ENCODE peak calls at places on chromosomes 11 and 22, in four cellular contexts. One of them, this sample, is unnamed. For H3K27me3 and H3K4me1, the result is how much of the 10 kb centered on the place peaks cover.

GRCh38 chr11:7651700-7652099 is 21.6 kb downstream of the CYB5R2 start:
- DNase-seq in HCT116: no peak
- DNase-seq in left ventricle myocardium inferior: no peak
- DNase-seq in tibial nerve: no peak
- DNase-seq in this sample: peak

GRCh38 chr11:12187399-12187798 is 77.0 kb downstream of the MICAL2 start:
- DNase-seq in HCT116: no peak
- DNase-seq in left ventricle myocardium inferior: no peak
- DNase-seq in tibial nerve: no peak
- DNase-seq in this sample: no peak

GRCh38 chr11:67111261-67111660 is 7.8 kb upstream of the KDM2A start:
- DNase-seq in HCT116: no peak
- DNase-seq in left ventricle myocardium inferior: no peak
- DNase-seq in tibial nerve: no peak
- DNase-seq in this sample: no peak

GRCh38 chr11:119832536-119832935 is 103.5 kb upstream of the NECTIN1 start:
- DNase-seq in HCT116: no peak
- DNase-seq in left ventricle myocardium inferior: no peak
- DNase-seq in tibial nerve: peak
- DNase-seq in this sample: peak

GRCh38 chr11:114953039-114953438 is 274.7 kb downstream of the NXPE2 start:
- DNase-seq in HCT116: no peak
- DNase-seq in left ventricle myocardium inferior: no peak
- DNase-seq in tibial nerve: no peak
- DNase-seq in this sample: no peak

GRCh38 chr22:43088616-43088978 is 594 bp downstream of the TTLL1 start:
- DNase-seq in HCT116: no peak
- DNase-seq in left ventricle myocardium inferior: no peak
- DNase-seq in tibial nerve: no peak
- DNase-seq in this sample: no peak

GRCh38 chr11:66866420-66867010 is 9.7 kb downstream of the LRFN4 start:
- DNase-seq in HCT116: no peak
- DNase-seq in left ventricle myocardium inferior: no peak
- DNase-seq in tibial nerve: no peak
- DNase-seq in this sample: no peak

GRCh38 chr11:73143126-73143838 is 1.2 kb upstream of the FCHSD2 start:
- DNase-seq in HCT116: no peak
- DNase-seq in left ventricle myocardium inferior: no peak
- DNase-seq in tibial nerve: no peak
- DNase-seq in this sample: no peak

GRCh38 chr11:105229257-105229656 is 89.7 kb upstream of the CARD18 start:
- DNase-seq in HCT116: no peak
- DNase-seq in left ventricle myocardium inferior: no peak
- DNase-seq in tibial nerve: no peak
- DNase-seq in this sample: no peak

GRCh38 chr22:44108076-44108475 is 72.6 kb upstream of the PARVG start:
- DNase-seq in HCT116: no peak
- DNase-seq in left ventricle myocardium inferior: no peak
- DNase-seq in tibial nerve: no peak
- DNase-seq in this sample: no peak

GRCh38 chr11:126153006-126153405 is 58.4 kb downstream of the RPUSD4 start:
- DNase-seq in HCT116: no peak
- DNase-seq in left ventricle myocardium inferior: no peak
- DNase-seq in tibial nerve: no peak
- DNase-seq in this sample: no peak

GRCh38 chr11:68661697-68662603 is 22.4 kb upstream of the GAL start:
- DNase-seq in HCT116: no peak
- DNase-seq in left ventricle myocardium inferior: no peak
- DNase-seq in tibial nerve: no peak
- DNase-seq in this sample: peak

GRCh38 chr11:70537576-70538571 is 139.5 kb downstream of the CTTN start:
- DNase-seq in HCT116: no peak
- DNase-seq in left ventricle myocardium inferior: no peak
- DNase-seq in tibial nerve: no peak
- DNase-seq in this sample: no peak

GRCh38 chr22:39078329-39078728 is 1.3 kb downstream of the APOBEC3G start:
- DNase-seq in HCT116: no peak
- DNase-seq in left ventricle myocardium inferior: no peak
- DNase-seq in tibial nerve: no peak
- DNase-seq in this sample: no peak

GRCh38 chr22:39081557-39081956 is 4.5 kb downstream of the APOBEC3G start:
- DNase-seq in HCT116: no peak
- DNase-seq in left ventricle myocardium inferior: no peak
- DNase-seq in tibial nerve: no peak
- DNase-seq in this sample: no peak

GRCh38 chr22:39080993-39081513 is 4.0 kb downstream of the APOBEC3G start:
- DNase-seq in HCT116: no peak
- DNase-seq in left ventricle myocardium inferior: no peak
- DNase-seq in tibial nerve: no peak
- DNase-seq in this sample: no peak

GRCh38 chr22:39077513-39077840 is 402 bp downstream of the APOBEC3G start:
- DNase-seq in HCT116: no peak
- DNase-seq in left ventricle myocardium inferior: no peak
- DNase-seq in tibial nerve: no peak
- DNase-seq in this sample: no peak

GRCh38 chr22:39080052-39080762 is 3.1 kb downstream of the APOBEC3G start:
- DNase-seq in HCT116: no peak
- DNase-seq in left ventricle myocardium inferior: no peak
- DNase-seq in tibial nerve: no peak
- DNase-seq in this sample: no peak
- H3K4me3 ChIP-seq in HCT116: no peak
- H3K4me3 ChIP-seq in left ventricle myocardium inferior: no peak
- H3K4me3 ChIP-seq in tibial nerve: no peak
- H3K4me3 ChIP-seq in this sample: no peak

GRCh38 chr11:123671534-123671933 is 17.1 kb upstream of the SCN3B start:
- DNase-seq in HCT116: no peak
- DNase-seq in left ventricle myocardium inferior: no peak
- DNase-seq in tibial nerve: no peak
- DNase-seq in this sample: no peak

GRCh38 chr11:123678246-123678645 is 23.8 kb upstream of the SCN3B start:
- DNase-seq in HCT116: no peak
- DNase-seq in left ventricle myocardium inferior: no peak
- DNase-seq in tibial nerve: no peak
- DNase-seq in this sample: no peak

GRCh38 chr11:123677510-123677909 is 23.1 kb upstream of the SCN3B start:
- DNase-seq in HCT116: no peak
- DNase-seq in left ventricle myocardium inferior: no peak
- DNase-seq in tibial nerve: no peak
- DNase-seq in this sample: no peak

GRCh38 chr11:123674297-123674696 is 19.9 kb upstream of the SCN3B start:
- DNase-seq in HCT116: no peak
- DNase-seq in left ventricle myocardium inferior: no peak
- DNase-seq in tibial nerve: no peak
- DNase-seq in this sample: no peak

DNA sequence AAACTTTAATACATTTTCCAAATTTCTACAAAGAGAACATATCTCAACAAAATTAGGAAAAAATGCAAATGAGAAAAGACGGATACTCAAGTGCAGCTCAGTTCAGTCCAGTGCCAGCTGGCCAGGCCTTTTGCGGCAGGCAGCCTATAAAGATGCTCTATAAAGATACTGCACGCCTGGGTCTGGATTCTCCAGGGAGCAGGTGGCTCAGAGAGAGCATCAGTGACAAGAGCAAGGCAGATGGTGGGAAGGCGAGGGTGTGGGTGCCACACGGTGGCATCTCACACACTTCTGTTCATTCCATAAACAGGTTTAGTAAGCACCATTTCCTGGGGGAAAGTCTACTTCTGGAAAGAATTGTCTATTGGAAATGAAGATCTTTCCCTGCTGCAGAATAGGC is 18.1 kb upstream of the SCN3B start:
- DNase-seq in HCT116: no peak
- DNase-seq in left ventricle myocardium inferior: no peak
- DNase-seq in tibial nerve: no peak
- DNase-seq in this sample: no peak
- H3K27me3 ChIP-seq in HCT116: under half
- H3K27me3 ChIP-seq in left ventricle myocardium inferior: under half
- H3K27me3 ChIP-seq in tibial nerve: under half
- H3K27me3 ChIP-seq in this sample: under half

GRCh38 chr11:75345455-75346224 is 5.8 kb downstream of the ARRB1 start:
- DNase-seq in HCT116: no peak
- DNase-seq in left ventricle myocardium inferior: no peak
- DNase-seq in tibial nerve: no peak
- DNase-seq in this sample: no peak

GRCh38 chr11:75342231-75342918 is 9.1 kb downstream of the ARRB1 start:
- DNase-seq in HCT116: no peak
- DNase-seq in left ventricle myocardium inferior: no peak
- DNase-seq in tibial nerve: no peak
- DNase-seq in this sample: no peak

GRCh38 chr11:75342966-75343870 is 8.2 kb downstream of the ARRB1 start:
- DNase-seq in HCT116: no peak
- DNase-seq in left ventricle myocardium inferior: no peak
- DNase-seq in tibial nerve: no peak
- DNase-seq in this sample: peak

GRCh38 chr11:75344761-75345454 is 6.6 kb downstream of the ARRB1 start:
- DNase-seq in HCT116: no peak
- DNase-seq in left ventricle myocardium inferior: no peak
- DNase-seq in tibial nerve: no peak
- DNase-seq in this sample: no peak

GRCh38 chr11:75344186-75344585 is 7.3 kb downstream of the ARRB1 start:
- DNase-seq in HCT116: no peak
- DNase-seq in left ventricle myocardium inferior: no peak
- DNase-seq in tibial nerve: no peak
- DNase-seq in this sample: no peak
- H3K4me1 ChIP-seq in HCT116: under half
- H3K4me1 ChIP-seq in left ventricle myocardium inferior: half or more
- H3K4me1 ChIP-seq in tibial nerve: half or more
- H3K4me1 ChIP-seq in this sample: half or more

GRCh38 chr11:45817191-45817590 is 12.2 kb downstream of the SLC35C1 start:
- DNase-seq in HCT116: no peak
- DNase-seq in left ventricle myocardium inferior: no peak
- DNase-seq in tibial nerve: no peak
- DNase-seq in this sample: no peak
- H3K4me3 ChIP-seq in HCT116: no peak
- H3K4me3 ChIP-seq in left ventricle myocardium inferior: no peak
- H3K4me3 ChIP-seq in tibial nerve: no peak
- H3K4me3 ChIP-seq in this sample: no peak

GRCh38 chr11:31802000-31802551 is 9.0 kb downstream of the PAX6 start:
- DNase-seq in HCT116: no peak
- DNase-seq in left ventricle myocardium inferior: no peak
- DNase-seq in tibial nerve: no peak
- DNase-seq in this sample: no peak
- H3K27me3 ChIP-seq in HCT116: under half
- H3K27me3 ChIP-seq in left ventricle myocardium inferior: half or more
- H3K27me3 ChIP-seq in tibial nerve: half or more
- H3K27me3 ChIP-seq in this sample: half or more

GRCh38 chr11:35116245-35116644 is 22.7 kb upstream of the CD44 start:
- DNase-seq in HCT116: no peak
- DNase-seq in left ventricle myocardium inferior: no peak
- DNase-seq in tibial nerve: no peak
- DNase-seq in this sample: no peak
- H3K4me1 ChIP-seq in HCT116: under half
- H3K4me1 ChIP-seq in left ventricle myocardium inferior: under half
- H3K4me1 ChIP-seq in tibial nerve: under half
- H3K4me1 ChIP-seq in this sample: under half

GRCh38 chr22:36565152-36565507 is 36.2 kb upstream of the EIF3D start:
- DNase-seq in HCT116: no peak
- DNase-seq in left ventricle myocardium inferior: no peak
- DNase-seq in tibial nerve: no peak
- DNase-seq in this sample: no peak
- H3K4me3 ChIP-seq in HCT116: no peak
- H3K4me3 ChIP-seq in left ventricle myocardium inferior: no peak
- H3K4me3 ChIP-seq in tibial nerve: no peak
- H3K4me3 ChIP-seq in this sample: no peak

DNA sequence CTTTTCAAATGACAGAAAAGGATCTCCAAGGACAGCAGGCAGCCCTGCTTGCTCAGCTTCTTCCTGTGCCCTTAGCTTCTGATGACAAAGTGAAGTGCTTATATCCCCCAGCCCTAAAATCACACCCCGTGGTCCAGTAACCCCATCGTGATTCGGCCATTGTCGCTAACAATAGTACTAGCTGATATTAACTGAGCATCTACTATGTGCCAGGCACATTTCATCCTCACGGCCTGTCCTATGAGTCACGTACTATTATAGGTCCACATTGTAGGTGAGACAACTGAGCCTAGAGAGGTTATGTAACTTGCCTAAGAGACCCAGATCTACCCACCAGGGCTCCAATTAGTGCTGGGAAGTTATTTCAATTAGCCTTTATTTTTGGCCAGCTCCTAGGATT is 6.1 kb downstream of the SCN4B start:
- DNase-seq in HCT116: no peak
- DNase-seq in left ventricle myocardium inferior: no peak
- DNase-seq in tibial nerve: no peak
- DNase-seq in this sample: no peak
- H3K27me3 ChIP-seq in HCT116: under half
- H3K27me3 ChIP-seq in left ventricle myocardium inferior: under half
- H3K27me3 ChIP-seq in tibial nerve: half or more
- H3K27me3 ChIP-seq in this sample: under half

This sample was measured in BE2C.